ENCODE peak calls at places on chromosome X, in seven cellular contexts. W, F, E, C, Z, N and U are unnamed samples.

GRCh38 chrX:125205918-125206665 is 113.6 kb upstream of the TEX13C start:
- DNase-seq in C (no peak), Z (peak), N (no peak), W (peak), F (no peak), E (no peak), U (no peak)

GRCh38 chrX:347351-348117 is 28.9 kb upstream of the GTPBP6 start:
- DNase-seq in N (peak), C (no peak), Z (no peak), W (no peak), F (no peak), E (no peak), U (no peak)

GRCh38 chrX:71634366-71634765 is 16.1 kb upstream of the CXCR3 start:
- DNase-seq in F (no peak), E (no peak), Z (no peak), N (no peak), W (no peak), C (no peak), U (no peak)

GRCh38 chrX:63764946-63765345 is 20.1 kb downstream of the ARHGEF9 start:
- DNase-seq in C (no peak), Z (peak), F (no peak), W (no peak), E (no peak), N (no peak), U (no peak)

GRCh38 chrX:140661657-140662056 is 47.9 kb upstream of the LINC00632 start:
- DNase-seq in E (no peak), F (no peak), Z (peak), W (peak), C (no peak), N (no peak), U (no peak)

GRCh38 chrX:71536285-71536684 is 3.4 kb downstream of the OGT start:
- DNase-seq in Z (no peak), N (no peak), C (no peak), W (peak), F (no peak), E (no peak), U (no peak)

GRCh38 chrX:144790148-144790547 is 457.2 kb upstream of the SPANXN1 start:
- DNase-seq in C (no peak), E (no peak), Z (no peak), F (no peak), W (no peak), N (no peak), U (no peak)

GRCh38 chrX:133294126-133294525 is 76.0 kb upstream of the TFDP3 start:
- DNase-seq in F (no peak), Z (no peak), N (no peak), C (no peak), W (no peak), E (no peak), U (no peak)

GRCh38 chrX:120308959-120309872 is 2.0 kb downstream of the TMEM255A start:
- DNase-seq in C (peak), W (peak), Z (peak), N (peak), F (no peak), E (peak), U (peak)

GRCh38 chrX:108267561-108267960 is 170.7 kb downstream of the COL4A6 start:
- DNase-seq in W (no peak), N (no peak), F (no peak), E (no peak), C (no peak), Z (no peak), U (no peak)

GRCh38 chrX:30713061-30713525 is 59.9 kb downstream of the GK start:
- DNase-seq in W (peak), Z (peak), F (no peak), N (peak), C (peak), E (no peak), U (peak)

GRCh38 chrX:77276742-77277141 is 170.4 kb upstream of the FGF16 start:
- DNase-seq in F (no peak), C (no peak), N (no peak), W (no peak), Z (peak), E (no peak), U (no peak)

GRCh38 chrX:42536286-42536685 is 241.7 kb downstream of the PPP1R2C start:
- DNase-seq in W (peak), E (no peak), Z (no peak), C (no peak), N (no peak), F (no peak), U (no peak)

GRCh38 chrX:150897371-150898319 is 823 bp downstream of the CD99L2 start:
- DNase-seq in W (peak), F (no peak), C (no peak), E (no peak), N (peak), Z (peak), U (peak)

GRCh38 chrX:134338527-134338926 is 101.5 kb downstream of the CCDC160 start:
- DNase-seq in C (no peak), W (no peak), F (no peak), N (no peak), Z (no peak), E (no peak), U (no peak)

GRCh38 chrX:39815621-39816020 is 282.1 kb downstream of the BCOR start:
- DNase-seq in Z (peak), F (no peak), E (no peak), W (no peak), N (no peak), C (no peak), U (no peak)

GRCh38 chrX:13287816-13288215 is 32.0 kb downstream of the ATXN3L start:
- DNase-seq in F (no peak), N (no peak), W (no peak), C (no peak), E (no peak), Z (peak), U (no peak)

GRCh38 chrX:69429339-69430014 is 74.6 kb upstream of the NALF2 start:
- DNase-seq in N (no peak), E (no peak), Z (no peak), C (no peak), F (no peak), W (no peak), U (no peak)

GRCh38 chrX:69424910-69425309 is 79.2 kb upstream of the NALF2 start:
- DNase-seq in Z (no peak), N (no peak), E (no peak), F (no peak), C (no peak), W (no peak), U (no peak)

GRCh38 chrX:69428216-69428615 is 75.9 kb upstream of the NALF2 start:
- DNase-seq in N (no peak), F (no peak), E (no peak), C (no peak), W (no peak), Z (no peak), U (no peak)

DNA sequence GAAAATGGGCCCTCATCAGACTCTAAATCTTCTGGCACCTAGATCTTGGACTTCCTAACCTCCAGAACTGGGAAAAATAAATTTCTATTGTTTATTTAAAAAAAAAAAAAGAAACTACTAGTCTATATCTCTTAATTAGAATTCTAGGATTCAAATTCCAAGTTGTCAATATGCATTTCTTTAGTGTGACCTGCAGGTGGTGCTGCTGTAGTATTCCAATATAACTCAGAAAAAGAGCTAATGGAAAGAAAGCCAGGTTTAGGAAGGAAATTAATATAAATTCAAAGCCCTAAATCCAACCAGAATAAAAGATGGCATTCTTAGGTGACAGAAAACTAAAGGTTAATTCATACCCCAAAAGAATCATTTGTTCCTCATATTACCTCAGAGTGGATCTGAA is 80.0 kb upstream of the NALF2 start:
- DNase-seq in W (peak), N (no peak), E (no peak), C (no peak), Z (peak), F (no peak), U (peak)
- TF ChIP-seq CTCF in W (peak), N (no peak), E (no peak), C (peak), Z (peak), F (no peak), U (no peak)

GRCh38 chrX:154383359-154384283 is 4.5 kb downstream of the EMD start:
- DNase-seq in N (no peak), Z (no peak), E (no peak), F (no peak), C (no peak), W (no peak), U (no peak)

GRCh38 chrX:154380787-154381186 is 1.7 kb downstream of the EMD start:
- DNase-seq in N (no peak), W (no peak), E (no peak), Z (no peak), C (no peak), F (no peak), U (no peak)

GRCh38 chrX:154381271-154381670 is 2.2 kb downstream of the EMD start:
- DNase-seq in E (no peak), C (no peak), F (no peak), W (no peak), N (no peak), Z (no peak), U (no peak)

GRCh38 chrX:154382483-154383069 is 3.5 kb downstream of the EMD start:
- DNase-seq in N (no peak), C (no peak), Z (peak), F (no peak), E (no peak), W (peak), U (no peak)

GRCh38 chrX:154384284-154384892 is 5.3 kb downstream of the EMD start:
- DNase-seq in C (no peak), F (no peak), N (no peak), E (no peak), Z (no peak), W (peak), U (no peak)
- TF ChIP-seq CTCF in C (peak), F (no peak), N (no peak), E (peak), Z (peak), W (peak), U (no peak)

GRCh38 chrX:149527705-149528104 is 13.1 kb upstream of the EOLA1 start:
- DNase-seq in C (no peak), F (no peak), N (no peak), Z (peak), W (peak), E (no peak), U (peak)
- TF ChIP-seq CTCF in C (peak), F (no peak), N (peak), Z (peak), W (peak), E (peak), U (no peak)

DNA sequence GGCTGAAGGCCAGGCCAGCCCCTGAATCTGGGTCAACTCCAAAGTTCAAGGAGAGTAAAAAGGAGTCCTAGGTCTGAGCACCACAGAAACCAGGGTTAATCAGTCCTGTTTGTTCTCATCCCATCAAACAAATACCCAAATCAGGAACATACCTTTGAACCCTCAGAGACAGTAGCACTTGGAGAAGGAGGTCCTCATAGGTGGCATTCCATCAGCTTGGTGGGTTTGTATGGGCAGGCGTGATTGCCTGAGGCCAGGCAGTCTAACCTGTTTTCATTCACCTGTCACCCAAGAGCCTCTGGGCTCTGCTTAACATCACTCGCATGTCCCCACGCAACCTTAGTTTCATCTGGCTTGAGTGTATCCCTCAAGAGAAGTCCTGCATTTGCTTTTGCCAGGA is 17.5 kb upstream of the MBTPS2 start:
- DNase-seq in W (no peak), Z (no peak), N (no peak), C (no peak), F (no peak), E (no peak), U (no peak)
- TF ChIP-seq CTCF in W (no peak), Z (no peak), N (no peak), C (no peak), F (no peak), E (no peak), U (no peak)

DNA sequence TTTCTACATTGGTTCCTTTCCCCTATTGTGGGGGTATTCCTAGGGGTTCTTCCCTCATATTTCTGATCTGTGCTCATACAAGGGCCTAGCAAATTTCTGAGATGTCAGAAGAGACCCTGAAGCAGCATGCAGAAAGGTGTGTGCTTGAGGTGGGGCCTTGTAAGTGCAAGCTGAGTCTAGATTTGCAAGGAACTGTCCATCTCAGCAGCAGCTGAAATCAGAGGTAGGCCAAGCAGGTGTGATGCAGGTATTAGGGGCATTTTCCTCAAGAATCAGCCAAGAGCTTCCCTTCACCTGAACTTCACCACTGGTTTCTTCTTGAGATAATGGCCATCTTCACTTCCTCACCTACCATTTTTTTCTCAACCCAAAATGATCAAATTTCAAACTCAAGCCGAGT is 45.1 kb downstream of the ASB9 start:
- DNase-seq in F (no peak), W (no peak), Z (no peak), N (no peak), C (no peak), E (no peak), U (no peak)
- TF ChIP-seq CTCF in F (no peak), W (no peak), Z (no peak), N (no peak), C (no peak), E (no peak), U (no peak)

DNA sequence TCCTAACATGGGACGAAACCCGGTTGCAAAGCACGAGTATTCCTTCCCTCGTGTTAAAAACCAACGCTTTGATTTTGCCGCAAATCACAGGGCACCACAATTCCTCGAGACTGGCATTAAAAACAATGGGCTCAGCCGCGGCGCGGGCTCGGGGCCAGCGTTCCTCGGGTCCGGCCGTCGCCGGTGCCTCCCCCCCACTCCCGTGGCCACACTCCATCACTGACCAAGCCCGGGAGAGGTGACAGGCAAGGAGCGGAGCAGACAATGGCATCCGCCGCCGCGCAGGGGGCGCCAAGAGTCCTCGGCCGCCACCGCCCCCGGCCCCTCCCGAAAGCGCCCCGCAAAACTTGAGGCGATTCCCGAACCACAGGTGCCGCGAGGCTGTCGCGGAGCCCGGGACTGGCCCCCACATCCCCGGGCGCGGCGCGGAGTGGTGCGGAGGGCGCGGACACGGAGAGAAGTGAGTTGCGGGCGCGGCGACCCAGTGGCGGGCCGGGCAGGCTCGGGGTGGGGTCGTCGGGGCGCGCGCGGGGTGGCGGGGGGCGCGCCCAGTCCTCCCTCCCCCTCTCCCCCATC is 445 bp downstream of the AP1S2 start:
- DNase-seq in W (peak), N (peak), C (peak), Z (peak), E (no peak), F (peak), U (peak)
- TF ChIP-seq CTCF in W (peak), N (no peak), C (peak), Z (peak), E (peak), F (no peak), U (peak)

GRCh38 chrX:131816551-131817136 is 206.5 kb upstream of the STK26 start:
- DNase-seq in Z (peak), F (no peak), E (no peak), W (no peak), C (peak), N (peak), U (no peak)
- TF ChIP-seq CTCF in Z (peak), F (peak), E (peak), W (no peak), C (peak), N (peak), U (no peak)

GRCh38 chrX:38458071-38458470 is 103.3 kb upstream of the TSPAN7 start:
- DNase-seq in F (no peak), W (no peak), C (no peak), N (no peak), Z (no peak), E (no peak), U (no peak)
- TF ChIP-seq CTCF in F (no peak), W (peak), C (peak), N (no peak), Z (no peak), E (no peak), U (no peak)